ENCODE peak calls at places on chromosomes 12 and 14, in nine cellular contexts. T, A, O, M, H, D, F, C and W are unnamed samples.

GRCh38 chr14:61588419-61588901 is 106.9 kb upstream of the HIF1A start:
- DNase-seq in T (no peak), A (no peak), O (no peak), M (no peak), H (no peak), D (no peak), F (no peak), C (peak; percentile 95), W (no peak)

GRCh38 chr12:105899589-105899988 is 239.2 kb downstream of the NUAK1 start:
- DNase-seq in T (no peak), A (no peak), O (no peak), M (no peak), H (no peak), D (no peak), F (no peak), C (no peak), W (no peak)

GRCh38 chr12:115451151-115451784 is 767.3 kb upstream of the TBX3 start:
- DNase-seq in T (no peak), A (no peak), O (no peak), M (no peak), H (no peak), D (no peak), F (no peak), C (no peak), W (no peak)

GRCh38 chr12:107480836-107481608 is 204.6 kb upstream of the PWP1 start:
- DNase-seq in T (no peak), A (no peak), O (no peak), M (no peak), H (no peak), D (no peak), F (no peak), C (no peak), W (no peak)

GRCh38 chr12:62866451-62867082 is 68.4 kb downstream of the PPM1H start:
- DNase-seq in T (no peak), A (no peak), O (peak; percentile 44), M (no peak), H (no peak), D (no peak), F (no peak), C (peak; percentile 33), W (peak; percentile 33)

GRCh38 chr14:58738189-58738836 is 100.6 kb downstream of the DACT1 start:
- DNase-seq in T (no peak), A (no peak), O (no peak), M (peak; percentile 77), H (no peak), D (no peak), F (no peak), C (peak; percentile 89), W (no peak)

GRCh38 chr14:92941531-92941930 is 18.6 kb downstream of the CHGA start:
- DNase-seq in T (no peak), A (no peak), O (no peak), M (no peak), H (no peak), D (no peak), F (no peak), C (no peak), W (no peak)

GRCh38 chr12:122067966-122068365 is 10.6 kb upstream of the MLXIP start:
- DNase-seq in T (no peak), A (no peak), O (no peak), M (no peak), H (no peak), D (no peak), F (no peak), C (peak; percentile 93), W (no peak)

GRCh38 chr14:37585101-37585479 is 10.0 kb downstream of the FOXA1 start:
- DNase-seq in T (no peak), A (no peak), O (no peak), M (no peak), H (no peak), D (no peak), F (no peak), C (no peak), W (no peak)

GRCh38 chr12:21852251-21852650 is 77.7 kb upstream of the KCNJ8 start:
- DNase-seq in T (no peak), A (no peak), O (no peak), M (no peak), H (no peak), D (no peak), F (no peak), C (peak; percentile 73), W (no peak)

GRCh38 chr14:63650336-63650952 is 8.8 kb upstream of the WDR89 start:
- DNase-seq in T (no peak), A (no peak), O (no peak), M (no peak), H (no peak), D (no peak), F (no peak), C (peak; percentile 43), W (no peak)

GRCh38 chr14:61262082-61262481 is 19.1 kb downstream of the TMEM30B start:
- DNase-seq in T (no peak), A (no peak), O (no peak), M (no peak), H (no peak), D (no peak), F (no peak), C (peak; percentile 42), W (no peak)

GRCh38 chr14:94867931-94868597 is 98.2 kb upstream of the GSC start:
- DNase-seq in T (no peak), A (no peak), O (no peak), M (no peak), H (peak; percentile 30), D (no peak), F (no peak), C (no peak), W (no peak)

GRCh38 chr12:120236124-120236398 is 29.5 kb downstream of the PXN start:
- DNase-seq in T (no peak), A (no peak), O (no peak), M (no peak), H (no peak), D (no peak), F (no peak), C (no peak), W (no peak)

GRCh38 chr12:132545183-132545953 is 55.4 kb downstream of the FBRSL1 start:
- DNase-seq in T (no peak), A (no peak), O (no peak), M (no peak), H (no peak), D (no peak), F (no peak), C (no peak), W (no peak)

GRCh38 chr14:34465069-34465859 is 3.2 kb upstream of the SPTSSA start:
- DNase-seq in T (no peak), A (no peak), O (no peak), M (peak; percentile 26), H (no peak), D (no peak), F (no peak), C (peak; percentile 46), W (peak; percentile 20)

GRCh38 chr14:63887899-63888298 is 35.1 kb downstream of the SYNE2 start:
- DNase-seq in T (no peak), A (no peak), O (no peak), M (no peak), H (no peak), D (no peak), F (no peak), C (no peak), W (no peak)

GRCh38 chr14:105897725-105898113 is 371.3 kb downstream of the TMEM121 start:
- DNase-seq in T (no peak), A (peak; percentile 2), O (no peak), M (no peak), H (no peak), D (no peak), F (no peak), C (no peak), W (no peak)

GRCh38 chr12:39573971-39574370 is 45.6 kb downstream of the ABCD2 start:
- DNase-seq in T (no peak), A (no peak), O (no peak), M (no peak), H (no peak), D (no peak), F (no peak), C (no peak), W (no peak)

GRCh38 chr14:77663289-77663688 is 44.5 kb downstream of the ALKBH1 start:
- DNase-seq in T (no peak), A (no peak), O (peak; percentile 50), M (no peak), H (no peak), D (no peak), F (no peak), C (no peak), W (no peak)

GRCh38 chr14:87628129-87628528 is 364.9 kb downstream of the GALC start:
- DNase-seq in T (no peak), A (no peak), O (no peak), M (no peak), H (peak; percentile 56), D (no peak), F (no peak), C (peak; percentile 9), W (peak; percentile 7)

GRCh38 chr12:11823043-11823442 is 173.6 kb downstream of the ETV6 start:
- DNase-seq in T (no peak), A (no peak), O (peak; percentile 58), M (no peak), H (no peak), D (no peak), F (no peak), C (peak; percentile 58), W (no peak)

GRCh38 chr12:28683371-28683770 is 465.7 kb upstream of the FAR2 start:
- DNase-seq in T (no peak), A (no peak), O (peak; percentile 5), M (no peak), H (no peak), D (no peak), F (no peak), C (no peak), W (no peak)

GRCh38 chr14:67187210-67187609 is 2.0 kb upstream of the GARIN2 start:
- DNase-seq in T (no peak), A (no peak), O (peak; percentile 95), M (peak; percentile 62), H (no peak), D (peak; percentile 83), F (no peak), C (peak; percentile 63), W (peak; percentile 33)